ENCODE peak calls at places on chromosomes 4 and X, in nine cellular contexts. G, J, F, O, S, P, V, R and E are unnamed samples.

GRCh38 chrX:49838374-49838773 is 9.3 kb downstream of the PAGE4 start:
- DNase-seq in G (no peak), J (peak; percentile 13), F (peak; percentile 9), O (peak; percentile 11), S (no peak), P (peak; percentile 15), V (no peak), R (no peak), E (no peak)

GRCh38 chr4:128574706-128575105 is 234.8 kb upstream of the JADE1 start:
- DNase-seq in G (peak; percentile 82), J (peak; percentile 84), F (peak; percentile 52), O (peak; percentile 82), S (peak; percentile 43), P (peak; percentile 93), V (peak; percentile 63), R (peak; percentile 81), E (peak; percentile 61)

GRCh38 chr4:1323635-1324442 is 23.2 kb upstream of the UVSSA start:
- DNase-seq in G (no peak), J (no peak), F (peak; percentile 44), O (no peak), S (peak; percentile 5), P (no peak), V (no peak), R (peak; percentile 27), E (peak; percentile 11)

GRCh38 chr4:105710012-105710600 is 1.5 kb downstream of the GSTCD start:
- DNase-seq in G (no peak), J (no peak), F (no peak), O (no peak), S (no peak), P (no peak), V (no peak), R (no peak), E (no peak)

GRCh38 chrX:148885203-148885602 is 384.8 kb downstream of the AFF2 start:
- DNase-seq in G (no peak), J (no peak), F (no peak), O (no peak), S (no peak), P (no peak), V (no peak), R (no peak), E (no peak)

GRCh38 chrX:41666251-41666650 is 22.5 kb upstream of the GPR34 start:
- DNase-seq in G (no peak), J (no peak), F (no peak), O (no peak), S (no peak), P (no peak), V (no peak), R (no peak), E (no peak)

GRCh38 chr4:47612116-47613023 is 127.3 kb downstream of the ATP10D start:
- DNase-seq in G (no peak), J (no peak), F (no peak), O (no peak), S (no peak), P (no peak), V (no peak), R (no peak), E (no peak)

GRCh38 chrX:318068-318738 is 393 bp downstream of the GTPBP6 start:
- DNase-seq in G (peak; percentile 99), J (peak; percentile 99), F (peak; percentile 96), O (peak; percentile 99), S (peak; percentile 98), P (peak; percentile 99), V (peak; percentile 98), R (peak; percentile 97), E (peak; percentile 98)

GRCh38 chrX:21926527-21927278 is 13.8 kb upstream of the SMS start:
- DNase-seq in G (no peak), J (no peak), F (peak; percentile 77), O (no peak), S (no peak), P (no peak), V (no peak), R (no peak), E (no peak)

GRCh38 chr4:2570551-2571222 is 34.2 kb downstream of the FAM193A start:
- DNase-seq in G (no peak), J (no peak), F (no peak), O (no peak), S (peak; percentile 24), P (no peak), V (no peak), R (peak; percentile 82), E (no peak)

GRCh38 chr4:54215379-54216072 is 13.6 kb upstream of the PDGFRA start:
- DNase-seq in G (no peak), J (no peak), F (no peak), O (no peak), S (no peak), P (no peak), V (no peak), R (no peak), E (no peak)

GRCh38 chr4:6769138-6769983 is 13.2 kb upstream of the KIAA0232 start:
- DNase-seq in G (no peak), J (no peak), F (no peak), O (no peak), S (no peak), P (no peak), V (peak; percentile 54), R (no peak), E (no peak)

GRCh38 chr4:87058272-87059073 is 123.7 kb downstream of the AFF1 start:
- DNase-seq in G (no peak), J (no peak), F (no peak), O (peak; percentile 65), S (no peak), P (no peak), V (no peak), R (no peak), E (no peak)

DNA sequence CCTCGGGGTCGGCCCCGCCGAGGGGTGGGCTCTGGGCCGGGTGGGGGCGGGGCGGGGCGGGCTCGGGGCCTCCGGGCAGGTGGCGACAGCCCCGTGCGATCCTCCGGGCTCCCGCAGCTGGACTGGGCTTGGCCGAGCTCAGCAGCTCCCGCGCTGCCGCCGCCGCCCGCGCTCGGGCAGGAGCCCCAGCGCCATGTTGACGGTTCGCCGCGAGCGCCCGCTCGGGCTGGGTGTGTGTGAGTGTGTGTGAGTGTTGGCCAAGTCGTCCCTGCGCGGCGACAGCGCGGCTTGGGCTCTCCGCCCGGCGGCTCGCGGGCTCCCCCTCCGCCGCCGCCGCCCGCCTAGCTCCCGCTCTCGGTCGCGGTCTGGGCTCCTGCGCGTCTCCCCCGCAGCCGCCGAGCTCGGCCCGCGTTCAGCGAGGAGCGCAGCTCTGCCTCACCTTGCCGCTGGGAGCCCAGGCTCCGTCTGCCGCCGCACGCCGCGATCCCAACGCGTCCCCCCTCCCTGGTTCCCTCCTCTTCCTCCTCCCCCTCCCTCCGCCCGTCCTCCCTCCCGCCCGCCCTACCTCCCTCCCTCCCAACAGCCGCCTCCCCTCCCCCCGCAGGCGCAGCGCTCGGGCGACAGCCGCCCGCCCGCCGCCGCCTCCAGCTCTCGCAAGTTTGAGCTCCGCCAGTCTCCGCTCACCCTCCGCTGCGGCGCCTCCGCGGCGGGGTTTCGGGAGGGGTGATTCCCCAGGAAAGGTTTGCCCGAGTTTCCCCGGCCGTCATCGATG is at the start of gene BCOR:
- DNase-seq in G (peak; percentile 65), J (peak; percentile 84), F (peak; percentile 34), O (peak; percentile 72), S (peak; percentile 82), P (peak; percentile 79), V (peak; percentile 82), R (peak; percentile 93), E (peak; percentile 85)
- TF ChIP-seq POLR2A in G (peak; percentile 79), J (peak; percentile 58), F (peak; percentile 98), O (peak; percentile 67), S (no peak), P (peak; percentile 80), V (peak; percentile 72), R (peak; percentile 68), E (peak; percentile 84)

GRCh38 chr4:153401501-153401900 is 57.0 kb downstream of the MND1 start:
- DNase-seq in G (no peak), J (no peak), F (no peak), O (no peak), S (no peak), P (no peak), V (no peak), R (no peak), E (no peak)
- TF ChIP-seq CTCF in G (no peak), J (no peak), F (no peak), O (no peak), S (no peak), P (no peak), V (no peak), R (no peak), E (no peak)

DNA sequence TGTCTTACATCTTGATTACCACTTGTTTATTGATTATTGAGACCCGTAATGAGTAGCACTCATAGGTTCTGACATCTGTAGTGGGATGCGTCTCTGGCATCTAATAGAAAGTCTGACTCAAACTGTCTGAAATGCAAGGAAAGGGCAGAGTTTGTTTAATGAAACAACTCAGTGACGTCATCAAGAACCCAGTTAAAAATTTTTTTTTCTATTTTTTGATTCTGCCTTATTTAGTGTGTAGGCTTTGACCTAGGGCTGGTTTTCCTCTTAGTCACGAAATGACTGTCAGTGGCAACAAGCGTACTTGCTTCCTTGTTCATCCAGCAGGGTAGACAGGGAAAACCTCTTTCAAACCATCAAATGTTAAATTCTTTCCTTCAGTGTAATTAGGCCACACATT is 3.1 kb upstream of the CDKL5 start:
- DNase-seq in G (no peak), J (no peak), F (peak; percentile 41), O (no peak), S (no peak), P (no peak), V (no peak), R (no peak), E (no peak)
- H3K27ac ChIP-seq in G (no peak overlapping the region), J (no peak overlapping the region), F (peak overlapping the region; percentile 92), O (no peak overlapping the region), S (no peak overlapping the region), P (no peak overlapping the region), V (no peak overlapping the region), R (no peak overlapping the region), E (no peak overlapping the region)

DNA sequence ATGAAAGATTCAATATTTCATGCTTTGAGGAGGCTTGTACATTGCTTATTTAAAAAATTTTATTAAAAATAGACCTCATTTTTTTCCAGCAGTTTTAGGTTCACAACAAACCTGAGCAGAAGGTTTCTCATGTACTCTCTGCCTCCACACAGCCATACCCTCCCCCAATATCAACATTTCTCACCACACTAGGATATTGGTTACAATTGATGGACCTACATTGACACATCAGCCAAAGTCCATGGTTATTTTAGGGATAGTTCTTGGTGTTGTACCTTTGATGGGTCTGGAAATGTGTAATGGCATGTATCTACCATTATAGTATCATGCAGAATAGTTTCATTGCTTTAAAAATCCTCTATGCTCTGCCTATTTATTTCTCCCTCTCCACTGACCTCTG is 611.0 kb downstream of the KCTD8 start:
- DNase-seq in G (no peak), J (no peak), F (no peak), O (no peak), S (no peak), P (no peak), V (no peak), R (no peak), E (no peak)
- TF ChIP-seq POLR2A in G (no peak), J (no peak), F (no peak), O (no peak), S (no peak), P (no peak), V (no peak), R (no peak), E (no peak)

GRCh38 chrX:38282044-38282443 is 45.3 kb downstream of the RPGR start:
- DNase-seq in G (no peak), J (no peak), F (no peak), O (no peak), S (no peak), P (no peak), V (no peak), R (no peak), E (no peak)
- TF ChIP-seq CTCF in G (no peak), J (no peak), F (peak; percentile 25), O (no peak), S (peak; percentile 45), P (peak; percentile 6), V (no peak), R (no peak), E (no peak)